ENCODE peak calls at places on chromosome 5, in six cellular contexts. E is fibroblast of the aortic adventitia; F is hepatocyte; C is activated CD4-positive, CD25-positive, alpha-beta regulatory T cell treated with anti-CD3 and anti-CD28 coated beads, Interleukin-2, amount 50 U/mL, for 72 hours; N is HL-60; Q is ascending aorta. O is an unnamed sample.

GRCh38 chr5:96780626-96781025 is 27.1 kb downstream of the ERAP1 start:
- DNase-seq in Q (no peak), C (no peak), N (no peak), F (no peak), E (no peak), O (peak)

GRCh38 chr5:103624035-103624461 is 61.5 kb upstream of the NUDT12 start:
- DNase-seq in E (peak), N (no peak), F (no peak), C (no peak), Q (no peak), O (no peak)

GRCh38 chr5:31427013-31427783 is 104.7 kb downstream of the DROSHA start:
- DNase-seq in Q (no peak), E (no peak), F (peak), C (no peak), N (no peak), O (no peak)

GRCh38 chr5:44707721-44708120 is 101.0 kb upstream of the MRPS30 start:
- DNase-seq in C (no peak), F (no peak), N (no peak), Q (no peak), E (no peak), O (no peak)

GRCh38 chr5:132830436-132831094 is at the start of gene SHROOM1:
- DNase-seq in F (peak), E (peak), N (no peak), C (peak), Q (no peak), O (peak)

GRCh38 chr5:151771259-151772028 is at the start of gene G3BP1:
- DNase-seq in N (peak), C (peak), Q (peak), E (peak), F (peak), O (peak)

GRCh38 chr5:37417347-37417746 is 38.2 kb downstream of the WDR70 start:
- DNase-seq in N (no peak), C (no peak), E (no peak), F (no peak), Q (no peak), O (peak)

GRCh38 chr5:135094339-135095051 is 60.5 kb upstream of the PITX1 start:
- DNase-seq in N (no peak), Q (no peak), F (no peak), C (no peak), E (no peak), O (no peak)

GRCh38 chr5:142817961-142818431 is 47.8 kb downstream of the ARHGAP26 start:
- DNase-seq in E (peak), C (no peak), F (no peak), Q (no peak), N (no peak), O (peak)

GRCh38 chr5:127919006-127919796 is 164.4 kb upstream of the SLC12A2 start:
- DNase-seq in F (no peak), E (no peak), N (no peak), C (no peak), Q (no peak), O (no peak)

GRCh38 chr5:153498516-153498915 is 8.0 kb downstream of the GRIA1 start:
- DNase-seq in N (no peak), Q (no peak), C (no peak), F (no peak), E (peak), O (no peak)

GRCh38 chr5:154191467-154192261 is 1.1 kb downstream of the GALNT10 start:
- DNase-seq in Q (no peak), F (peak), C (no peak), E (peak), N (no peak), O (no peak)